ENCODE peak calls at places on chromosomes 4 and X, in seven cellular contexts. V is CD4-positive, alpha-beta T cell; I is mucosa of descending colon; F is RWPE2; W is Right ventricle myocardium superior; C is left cardiac atrium; P is naive thymus-derived CD8-positive, alpha-beta T cell. D is an unnamed sample.

GRCh38 chrX:150694738-150695410 is 1.7 kb downstream of the MTMR1 start:
- ATAC-seq in C (no peak), P (peak), F (no peak), I (no peak), W (peak), V (peak), D (peak)

GRCh38 chr4:165541773-165542459 is 163.1 kb downstream of the CPE start:
- ATAC-seq in P (no peak), F (no peak), V (peak), I (no peak), W (no peak), C (no peak), D (no peak)

GRCh38 chr4:99811850-99812249 is 4.8 kb upstream of the DAPP1 start:
- ATAC-seq in F (no peak), W (no peak), V (no peak), P (no peak), C (no peak), I (no peak), D (no peak)

GRCh38 chr4:185560316-185560715 is 25.0 kb upstream of the PDLIM3 start:
- ATAC-seq in F (no peak), W (no peak), C (no peak), I (no peak), V (no peak), P (no peak), D (no peak)

GRCh38 chrX:20263474-20263873 is 3.2 kb downstream of the RPS6KA3 start:
- ATAC-seq in C (no peak), I (peak), F (peak), P (peak), W (no peak), V (no peak), D (no peak)

GRCh38 chr4:152328595-152328994 is 207.3 kb downstream of the FBXW7 start:
- ATAC-seq in V (no peak), I (no peak), F (peak), C (no peak), P (no peak), W (no peak), D (no peak)

GRCh38 chr4:93065790-93066189 is 762.0 kb downstream of the GRID2 start:
- ATAC-seq in F (no peak), P (no peak), W (no peak), C (no peak), V (no peak), I (no peak), D (no peak)

GRCh38 chrX:10756365-10756915 is 136.1 kb upstream of the MID1 start:
- ATAC-seq in W (peak), V (no peak), C (no peak), F (peak), P (no peak), I (no peak), D (no peak)

GRCh38 chr4:122038896-122039295 is 87.0 kb upstream of the TRPC3 start:
- ATAC-seq in W (no peak), F (no peak), I (no peak), V (no peak), C (no peak), P (no peak), D (no peak)

GRCh38 chr4:185123479-185123878 is 19.6 kb upstream of the SLC25A4 start:
- ATAC-seq in F (no peak), C (no peak), V (no peak), W (no peak), P (no peak), I (no peak), D (no peak)

GRCh38 chr4:146095091-146095690 is 80.3 kb upstream of the LSM6 start:
- ATAC-seq in C (no peak), F (no peak), P (no peak), V (no peak), W (no peak), I (peak), D (no peak)

D was measured in activated CD4-positive, CD25-positive, alpha-beta regulatory T cell treated with anti-CD3 and anti-CD28 coated beads, Interleukin-2, amount 50 U/mL, for 24 hours.